ENCODE peak calls at places on chromosomes 16 and 17, in ten cellular contexts. Z is NCI-H460, P is fibroblast of lung, C is lung, V is T-helper 2 cell, M is bronchial epithelial cell, X is mesothelial cell of epicardium, J is heart left ventricle, Y is psoas muscle, H is occipital lobe. B is an unnamed sample.

GRCh38 chr16:11327277-11328171 is 17.7 kb upstream of the RMI2 start:
- DNase-seq in Z (no peak), P (no peak), C (no peak), V (no peak), M (no peak), X (no peak), J (no peak), Y (no peak), H (no peak), B (no peak)

GRCh38 chr16:89565506-89566372 is 5.3 kb downstream of the RPL13 start:
- DNase-seq in Z (no peak), P (peak; percentile 50), C (peak; percentile 72), V (peak; percentile 29), M (peak; percentile 42), X (no peak), J (no peak), Y (peak; percentile 70), H (no peak), B (peak; percentile 48)

GRCh38 chr17:17613708-17614114 is 22.2 kb upstream of the PEMT start:
- DNase-seq in Z (peak; percentile 60), P (peak; percentile 78), C (peak; percentile 74), V (peak; percentile 25), M (peak; percentile 68), X (no peak), J (peak; percentile 40), Y (no peak), H (no peak), B (peak; percentile 82)

GRCh38 chr17:69828087-69828486 is 246.9 kb upstream of the KCNJ16 start:
- DNase-seq in Z (no peak), P (peak; percentile 50), C (no peak), V (no peak), M (no peak), X (no peak), J (peak; percentile 64), Y (peak; percentile 38), H (no peak), B (no peak)

GRCh38 chr16:72560617-72561016 is 388.7 kb upstream of the PMFBP1 start:
- DNase-seq in Z (no peak), P (peak; percentile 5), C (no peak), V (no peak), M (no peak), X (no peak), J (no peak), Y (no peak), H (no peak), B (no peak)

GRCh38 chr17:77320501-77321256 is 179.9 kb downstream of the SEC14L1 start:
- DNase-seq in Z (no peak), P (peak; percentile 21), C (no peak), V (no peak), M (no peak), X (no peak), J (no peak), Y (peak; percentile 65), H (peak; percentile 40), B (no peak)

GRCh38 chr16:75264999-75265910 is 13.8 kb upstream of the BCAR1 start:
- DNase-seq in Z (no peak), P (no peak), C (no peak), V (no peak), M (no peak), X (no peak), J (peak; percentile 66), Y (peak; percentile 68), H (no peak), B (no peak)

GRCh38 chr17:68909066-68909465 is 46.1 kb downstream of the ABCA8 start:
- DNase-seq in Z (peak; percentile 4), P (peak; percentile 92), C (peak; percentile 40), V (no peak), M (peak; percentile 96), X (no peak), J (peak; percentile 44), Y (peak; percentile 14), H (no peak), B (peak; percentile 54)

GRCh38 chr17:16282522-16282921 is 65.5 kb downstream of the PIGL start:
- DNase-seq in Z (no peak), P (peak; percentile 71), C (no peak), V (no peak), M (peak; percentile 89), X (no peak), J (no peak), Y (no peak), H (no peak), B (peak; percentile 77)

GRCh38 chr16:86038923-86039310 is 140.0 kb downstream of the IRF8 start:
- DNase-seq in Z (no peak), P (no peak), C (no peak), V (no peak), M (no peak), X (no peak), J (no peak), Y (no peak), H (no peak), B (no peak)

GRCh38 chr17:32943647-32944191 is 15.8 kb downstream of the TMEM98 start:
- DNase-seq in Z (no peak), P (peak; percentile 61), C (peak; percentile 55), V (no peak), M (peak; percentile 75), X (no peak), J (no peak), Y (no peak), H (no peak), B (peak; percentile 98)

GRCh38 chr17:41544497-41544896 is 16.4 kb upstream of the KRT19 start:
- DNase-seq in Z (no peak), P (no peak), C (no peak), V (no peak), M (no peak), X (no peak), J (no peak), Y (no peak), H (no peak), B (no peak)

GRCh38 chr17:19347323-19348080 is 15.0 kb downstream of the B9D1 start:
- DNase-seq in Z (no peak), P (no peak), C (no peak), V (no peak), M (no peak), X (no peak), J (no peak), Y (no peak), H (no peak), B (no peak)

GRCh38 chr17:78997881-78998280 is 11.7 kb downstream of the CANT1 start:
- DNase-seq in Z (no peak), P (no peak), C (no peak), V (no peak), M (no peak), X (no peak), J (peak; percentile 20), Y (no peak), H (no peak), B (no peak)

GRCh38 chr17:17928422-17929386 is 43.5 kb downstream of the TOM1L2 start:
- DNase-seq in Z (no peak), P (no peak), C (no peak), V (no peak), M (no peak), X (no peak), J (no peak), Y (no peak), H (no peak), B (no peak)

GRCh38 chr17:63917646-63918045 is 993 bp downstream of the GH1 start:
- DNase-seq in Z (no peak), P (no peak), C (no peak), V (no peak), M (no peak), X (no peak), J (no peak), Y (no peak), H (no peak), B (no peak)